ENCODE peak calls at places on chromosomes 3 and 15, in eight cellular contexts. O, E, D, I, S, N, W and J are unnamed samples.

GRCh38 chr3:64548200-64548889 is 139.5 kb downstream of the ADAMTS9 start:
- DNase-seq in O (peak; percentile 38), E (no peak), D (no peak), I (no peak), S (no peak), N (peak; percentile 64), W (no peak), J (peak; percentile 78)

GRCh38 chr15:94174399-94174802 is 57.0 kb upstream of the MCTP2 start:
- DNase-seq in O (peak; percentile 50), E (no peak), D (no peak), I (no peak), S (peak; percentile 6), N (no peak), W (no peak), J (no peak)

GRCh38 chr3:10648181-10648580 is 142.8 kb upstream of the ATP2B2 start:
- DNase-seq in O (no peak), E (no peak), D (no peak), I (no peak), S (no peak), N (no peak), W (no peak), J (no peak)

GRCh38 chr15:33292718-33293307 is 18.0 kb upstream of the RYR3 start:
- DNase-seq in O (peak; percentile 10), E (no peak), D (no peak), I (peak; percentile 11), S (peak; percentile 25), N (peak; percentile 42), W (peak; percentile 59), J (no peak)

GRCh38 chr3:128098234-128098633 is 25.4 kb downstream of the RUVBL1 start:
- DNase-seq in O (no peak), E (no peak), D (no peak), I (no peak), S (no peak), N (no peak), W (no peak), J (no peak)

GRCh38 chr15:80506494-80506893 is 102.3 kb downstream of the ARNT2 start:
- DNase-seq in O (no peak), E (no peak), D (no peak), I (no peak), S (no peak), N (no peak), W (no peak), J (no peak)

GRCh38 chr3:10774129-10774670 is 41.8 kb upstream of the SLC6A11 start:
- DNase-seq in O (no peak), E (no peak), D (no peak), I (no peak), S (no peak), N (no peak), W (no peak), J (no peak)

GRCh38 chr3:42539871-42540714 is 37.6 kb downstream of the VIPR1 start:
- DNase-seq in O (no peak), E (no peak), D (peak; percentile 53), I (peak; percentile 64), S (peak; percentile 52), N (peak; percentile 45), W (peak; percentile 53), J (peak; percentile 83)

GRCh38 chr3:170012683-170013400 is 25.0 kb upstream of the GPR160 start:
- DNase-seq in O (no peak), E (no peak), D (no peak), I (no peak), S (no peak), N (no peak), W (no peak), J (no peak)

GRCh38 chr3:64687781-64688515 is at the start of gene ADAMTS9:
- DNase-seq in O (no peak), E (no peak), D (no peak), I (no peak), S (no peak), N (peak; percentile 86), W (peak; percentile 15), J (peak; percentile 96)

GRCh38 chr3:187850256-187851010 is 105.2 kb upstream of the BCL6 start:
- DNase-seq in O (no peak), E (no peak), D (no peak), I (no peak), S (no peak), N (no peak), W (no peak), J (no peak)

GRCh38 chr3:41652506-41652905 is 309.4 kb downstream of the ULK4 start:
- DNase-seq in O (no peak), E (no peak), D (no peak), I (no peak), S (no peak), N (no peak), W (no peak), J (no peak)

GRCh38 chr3:73624363-73625123 is at the start of gene PDZRN3:
- DNase-seq in O (no peak), E (no peak), D (no peak), I (no peak), S (no peak), N (peak; percentile 82), W (no peak), J (peak; percentile 91)

GRCh38 chr3:53799338-53799865 is 46.8 kb downstream of the CHDH start:
- DNase-seq in O (no peak), E (no peak), D (no peak), I (no peak), S (no peak), N (no peak), W (no peak), J (no peak)

GRCh38 chr3:185701891-185702563 is 115.9 kb downstream of the SENP2 start:
- DNase-seq in O (no peak), E (no peak), D (no peak), I (no peak), S (no peak), N (no peak), W (no peak), J (no peak)

GRCh38 chr3:88132894-88133293 is 16.9 kb upstream of the C3orf38 start:
- DNase-seq in O (no peak), E (no peak), D (no peak), I (no peak), S (no peak), N (no peak), W (no peak), J (no peak)

GRCh38 chr15:66832679-66833078 is 130.6 kb downstream of the SMAD6 start:
- DNase-seq in O (no peak), E (no peak), D (no peak), I (no peak), S (no peak), N (no peak), W (no peak), J (no peak)

GRCh38 chr15:72222433-72222832 is 8.6 kb downstream of the PKM start:
- DNase-seq in O (no peak), E (no peak), D (no peak), I (no peak), S (peak; percentile 71), N (peak; percentile 68), W (peak; percentile 95), J (peak; percentile 75)

GRCh38 chr15:51589881-51590570 is 32.5 kb downstream of the DMXL2 start:
- DNase-seq in O (no peak), E (no peak), D (no peak), I (no peak), S (no peak), N (no peak), W (no peak), J (no peak)

GRCh38 chr15:70385052-70385451 is 287.3 kb upstream of the TLE3 start:
- DNase-seq in O (no peak), E (no peak), D (no peak), I (no peak), S (no peak), N (no peak), W (no peak), J (no peak)

GRCh38 chr3:61233828-61234227 is 17.4 kb downstream of the FHIT start:
- DNase-seq in O (no peak), E (no peak), D (no peak), I (no peak), S (no peak), N (no peak), W (no peak), J (no peak)

GRCh38 chr3:69542265-69543079 is 156.6 kb upstream of the FRMD4B start:
- DNase-seq in O (no peak), E (no peak), D (no peak), I (no peak), S (no peak), N (peak; percentile 61), W (no peak), J (peak; percentile 75)

GRCh38 chr3:124607163-124607562 is 123.1 kb upstream of the UMPS start:
- DNase-seq in O (peak; percentile 39), E (no peak), D (no peak), I (no peak), S (no peak), N (no peak), W (no peak), J (no peak)

GRCh38 chr15:52234596-52235541 is 43.7 kb upstream of the GNB5 start:
- DNase-seq in O (no peak), E (no peak), D (no peak), I (no peak), S (no peak), N (no peak), W (no peak), J (peak; percentile 57)

GRCh38 chr3:39383190-39383912 is at the start of gene SLC25A38:
- DNase-seq in O (peak; percentile 50), E (no peak), D (peak; percentile 71), I (no peak), S (peak; percentile 84), N (peak; percentile 81), W (peak; percentile 95), J (peak; percentile 92)

GRCh38 chr3:152317956-152318355 is 49.2 kb downstream of the MBNL1 start:
- DNase-seq in O (no peak), E (no peak), D (no peak), I (no peak), S (peak; percentile 10), N (no peak), W (no peak), J (no peak)

GRCh38 chr15:27059610-27060202 is 88.7 kb downstream of the GABRG3 start:
- DNase-seq in O (no peak), E (no peak), D (no peak), I (peak; percentile 34), S (no peak), N (no peak), W (peak; percentile 84), J (no peak)